ENCODE peak calls at places on chromosomes 6 and 20, in four cellular contexts. J is HepG2, B is GM12878, Q is K562. O is an unnamed sample.
A peak's percentile ranks its signal among the peaks of the same experiment; 100 is the strongest.

GRCh38 chr20:6533828-6534388 is 233.6 kb upstream of the BMP2 start:
- DNase-seq in B (no peak), Q (no peak), J (no peak), O (no peak)

GRCh38 chr20:41134362-41135186 is 2.8 kb upstream of the PLCG1 start:
- DNase-seq in J (peak; percentile 66), B (no peak), Q (no peak), O (no peak)

GRCh38 chr6:151679941-151680340 is 127.5 kb upstream of the ESR1 start:
- DNase-seq in B (no peak), Q (no peak), J (no peak), O (no peak)

GRCh38 chr20:52311209-52311794 is 119.7 kb upstream of the ZFP64 start:
- DNase-seq in B (no peak), Q (no peak), J (no peak), O (no peak)

GRCh38 chr6:157218371-157219198 is 104.7 kb downstream of the TMEM242 start:
- DNase-seq in Q (no peak), J (no peak), B (no peak), O (no peak)

GRCh38 chr20:3887870-3888614 is 1.1 kb upstream of the PANK2 start:
- DNase-seq in B (no peak), Q (no peak), J (no peak), O (no peak)

GRCh38 chr6:32852844-32853540 is 512 bp downstream of the TAP1 start:
- DNase-seq in J (no peak), B (no peak), Q (no peak), O (no peak)

GRCh38 chr6:11412616-11413015 is 124.9 kb upstream of the TMEM170B start:
- DNase-seq in J (no peak), Q (no peak), B (no peak), O (no peak)

GRCh38 chr20:49770634-49771033 is 42.0 kb upstream of the SLC9A8 start:
- DNase-seq in J (no peak), B (no peak), Q (no peak), O (no peak)

GRCh38 chr20:62356948-62357667 is 10.0 kb downstream of the LAMA5 start:
- DNase-seq in Q (peak; percentile 89), B (no peak), J (no peak), O (no peak)

GRCh38 chr6:81753709-81754678 is 1.5 kb upstream of the TENT5A start:
- DNase-seq in J (peak; percentile 14), Q (peak; percentile 81), B (no peak), O (peak; percentile 57)

GRCh38 chr20:24993337-24994185 is 1.0 kb upstream of the APMAP start:
- DNase-seq in Q (no peak), B (no peak), J (peak; percentile 57), O (no peak)

GRCh38 chr6:96700931-96701330 is 136.3 kb downstream of the GPR63 start:
- DNase-seq in J (no peak), Q (no peak), B (no peak), O (no peak)

GRCh38 chr6:291148-291696 is 1.1 kb upstream of the DUSP22 start:
- DNase-seq in Q (peak; percentile 21), B (no peak), J (no peak), O (no peak)

GRCh38 chr6:21402368-21402767 is 191.2 kb upstream of the SOX4 start:
- DNase-seq in J (no peak), B (peak; percentile 30), Q (no peak), O (no peak)

GRCh38 chr20:18983796-18984195 is 170.2 kb downstream of the SCP2D1 start:
- DNase-seq in B (no peak), J (no peak), Q (no peak), O (no peak)

GRCh38 chr6:144395014-144395413 is 109.9 kb downstream of the UTRN start:
- DNase-seq in J (no peak), B (no peak), Q (no peak), O (no peak)

GRCh38 chr6:105258816-105259215 is 79.0 kb upstream of the POPDC3 start:
- DNase-seq in B (no peak), J (no peak), Q (no peak), O (no peak)

GRCh38 chr20:25065044-25065624 is 7.2 kb upstream of the ACSS1 start:
- DNase-seq in J (no peak), Q (no peak), B (no peak), O (no peak)

GRCh38 chr6:138421608-138422007 is 17.6 kb downstream of the HEBP2 start:
- DNase-seq in J (no peak), Q (no peak), B (no peak), O (no peak)

GRCh38 chr6:139568956-139569538 is 194.6 kb upstream of the CITED2 start:
- DNase-seq in Q (no peak), B (no peak), J (no peak), O (no peak)

GRCh38 chr20:5749512-5750490 is at the start of gene SHLD1:
- DNase-seq in B (peak; percentile 61), J (peak; percentile 92), Q (peak; percentile 90), O (peak; percentile 78)

GRCh38 chr6:150377211-150377781 is 8.5 kb downstream of the IYD start:
- DNase-seq in B (no peak), Q (peak; percentile 11), J (peak; percentile 81), O (no peak)

GRCh38 chr20:54625497-54625896 is 150.1 kb downstream of the DOK5 start:
- DNase-seq in J (no peak), Q (no peak), B (no peak), O (no peak)

GRCh38 chr6:101711518-101711917 is 318.0 kb downstream of the GRIK2 start:
- DNase-seq in Q (no peak), B (no peak), J (no peak), O (no peak)

GRCh38 chr6:34953084-34954025 is 64.3 kb downstream of the ANKS1A start:
- DNase-seq in B (no peak), Q (no peak), J (peak; percentile 97), O (no peak)

GRCh38 chr6:170068496-170068895 is 222.4 kb downstream of the DLL1 start:
- DNase-seq in Q (no peak), J (no peak), B (no peak), O (no peak)

GRCh38 chr20:24437322-24438090 is 31.9 kb upstream of the SYNDIG1 start:
- DNase-seq in J (no peak), Q (no peak), B (no peak), O (no peak)

GRCh38 chr6:41577865-41578713 is 31.9 kb downstream of the FOXP4 start:
- DNase-seq in B (no peak), J (peak; percentile 99), Q (peak; percentile 71), O (peak; percentile 33)

GRCh38 chr20:50595988-50596693 is 86.0 kb downstream of the PTPN1 start:
- DNase-seq in B (no peak), J (no peak), Q (no peak), O (no peak)

GRCh38 chr6:85453490-85453889 is 3.6 kb downstream of the NT5E start:
- DNase-seq in B (no peak), J (no peak), Q (no peak), O (no peak)

GRCh38 chr6:116029535-116029934 is 31.2 kb downstream of the FRK start:
- DNase-seq in J (no peak), B (no peak), Q (no peak), O (no peak)

GRCh38 chr6:22877946-22878705 is 308.8 kb downstream of the HDGFL1 start:
- DNase-seq in B (no peak), Q (no peak), J (no peak), O (no peak)

GRCh38 chr6:27547157-27548075 is 74.5 kb upstream of the ZNF184 start:
- DNase-seq in Q (peak; percentile 90), B (peak; percentile 59), J (peak; percentile 67), O (peak; percentile 21)

GRCh38 chr6:151391471-151392428 is at the start of gene ZBTB2:
- DNase-seq in B (no peak), J (peak; percentile 83), Q (peak; percentile 80), O (peak; percentile 72)

GRCh38 chr6:90619221-90619620 is 32.3 kb upstream of the MAP3K7 start:
- DNase-seq in B (no peak), J (no peak), Q (no peak), O (no peak)

GRCh38 chr20:17525650-17526049 is 5.5 kb downstream of the BFSP1 start:
- DNase-seq in B (no peak), Q (peak; percentile 28), J (peak; percentile 50), O (peak; percentile 53)

GRCh38 chr20:35332540-35333200 is 40.4 kb upstream of the FAM83C start:
- DNase-seq in Q (no peak), J (no peak), B (no peak), O (no peak)
- TF ChIP-seq TARDBP in Q (no peak), J (no peak), B (no peak), O (no peak)

DNA sequence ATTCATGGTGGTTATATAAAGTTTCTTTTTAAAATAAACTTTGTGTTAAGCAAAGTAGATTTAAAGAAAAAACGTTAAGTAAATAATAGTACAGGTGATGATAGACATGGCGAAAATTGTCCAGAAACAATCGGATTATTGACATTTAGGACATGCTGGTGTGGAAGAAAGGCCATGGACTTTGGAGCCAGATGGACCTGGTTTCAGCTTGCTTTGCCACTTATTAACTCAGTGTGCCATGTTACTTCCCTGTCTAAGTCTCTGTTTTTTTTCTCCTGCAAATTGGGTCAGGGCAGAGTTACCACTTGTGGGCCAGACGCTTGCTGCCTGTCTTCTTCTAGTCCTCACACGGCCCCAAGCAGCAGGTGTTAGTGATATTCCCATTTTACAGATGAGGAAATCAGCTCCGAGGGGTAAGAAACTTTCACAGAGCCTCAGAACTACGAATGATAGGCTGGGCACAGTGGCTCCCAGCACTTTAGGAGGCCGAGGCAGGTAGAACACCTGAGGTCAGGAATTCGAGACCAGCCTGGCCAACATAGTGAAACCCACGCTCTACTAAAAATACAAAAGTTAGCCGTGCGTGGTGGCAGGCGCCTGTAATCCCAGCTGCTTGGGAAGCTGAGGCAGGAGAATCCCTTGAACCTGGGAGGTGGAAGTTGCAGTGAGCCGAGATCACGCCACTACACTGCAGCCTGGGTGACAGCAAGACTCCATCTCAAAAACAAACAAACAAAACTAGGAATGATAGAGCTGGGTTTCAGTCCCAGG is 12.4 kb downstream of the KIF3B start:
- DNase-seq in B (no peak), J (peak; percentile 100), Q (no peak), O (no peak)
- TF ChIP-seq TARDBP in B (no peak), J (peak; percentile 96), Q (no peak), O (no peak)

GRCh38 chr20:57682184-57683038 is 27.4 kb downstream of the PMEPA1 start:
- DNase-seq in Q (no peak), B (peak; percentile 57), J (no peak), O (no peak)
- TF ChIP-seq TARDBP in Q (no peak), B (no peak), J (no peak), O (no peak)

DNA sequence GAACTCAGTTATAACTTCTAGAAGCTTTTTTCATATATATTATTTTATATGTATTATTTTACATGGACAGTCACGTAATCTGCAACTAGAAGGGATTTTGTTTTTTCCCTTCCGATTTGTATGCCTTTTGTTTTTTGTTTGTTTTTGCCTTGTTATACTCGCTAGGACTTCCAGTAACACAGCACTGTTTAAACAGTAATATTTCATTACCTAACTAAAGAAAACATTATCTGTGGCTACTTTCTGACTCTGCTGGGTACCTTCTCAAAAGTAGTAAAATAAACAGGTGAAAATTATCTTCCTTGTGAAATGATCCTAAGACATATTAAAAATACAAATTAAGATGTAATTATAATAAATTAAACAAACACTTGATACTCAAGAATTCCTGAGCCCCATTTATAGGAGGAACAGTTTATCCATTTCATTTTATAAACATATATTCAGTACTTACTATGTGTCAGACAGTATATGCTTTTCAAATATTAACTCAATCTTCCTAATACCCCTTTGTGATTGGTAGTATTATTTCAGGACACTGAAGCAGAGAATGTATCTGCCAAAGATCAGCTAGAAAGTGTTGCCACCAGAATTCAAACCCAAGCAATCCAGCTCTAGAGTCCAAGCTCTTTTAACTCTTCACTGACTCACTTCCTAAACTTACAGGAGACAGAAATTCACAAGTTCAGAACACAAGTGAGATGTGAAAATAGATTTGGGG is 65.3 kb downstream of the MAP3K5 start:
- DNase-seq in J (no peak), B (no peak), Q (no peak), O (no peak)
- TF ChIP-seq TARDBP in J (no peak), B (no peak), Q (no peak), O (no peak)